ENCODE peak calls at places on chromosomes 13 and 19, in four cellular contexts. W is H9, S is IMR-90, L is H1. A is an unnamed sample.

GRCh38 chr13:97702614-97703013 is 250.9 kb upstream of the IPO5 start:
- DNase-seq in S (no peak), W (no peak), L (no peak), A (no peak)

GRCh38 chr19:2315818-2316353 is 7.9 kb upstream of the LINGO3 start:
- DNase-seq in W (peak), S (peak), L (peak), A (peak)

GRCh38 chr13:113345486-113345885 is 18.4 kb downstream of the GRTP1 start:
- DNase-seq in S (no peak), W (peak), L (no peak), A (no peak)

GRCh38 chr13:32378012-32378411 is 49.9 kb downstream of the N4BP2L1 start:
- DNase-seq in W (no peak), S (no peak), L (no peak), A (no peak)

GRCh38 chr13:84686973-84687372 is 804.7 kb upstream of the SLITRK1 start:
- DNase-seq in L (no peak), S (no peak), W (no peak), A (no peak)

GRCh38 chr13:107845911-107846310 is 369.4 kb downstream of the LIG4 start:
- DNase-seq in W (no peak), L (no peak), S (no peak), A (peak)

GRCh38 chr19:3899531-3900294 is 19.2 kb downstream of the ATCAY start:
- DNase-seq in W (no peak), L (no peak), S (no peak), A (no peak)

GRCh38 chr13:32587014-32587773 is 942 bp downstream of the PDS5B start:
- DNase-seq in W (peak), L (peak), S (peak), A (peak)

GRCh38 chr13:51829236-51829899 is 15.6 kb downstream of the TMEM272 start:
- DNase-seq in S (no peak), L (no peak), W (no peak), A (no peak)

GRCh38 chr13:50208826-50209335 is 193.6 kb downstream of the KCNRG start:
- DNase-seq in S (peak), W (peak), L (peak), A (peak)

GRCh38 chr13:40164137-40164536 is 502.3 kb downstream of the FOXO1 start:
- DNase-seq in L (no peak), S (no peak), W (no peak), A (no peak)

GRCh38 chr19:12757544-12758274 is 6.1 kb downstream of the BEST2 start:
- DNase-seq in W (peak), L (peak), S (peak), A (peak)

GRCh38 chr13:66344770-66345367 is 885.3 kb downstream of the PCDH9 start:
- DNase-seq in W (no peak), L (no peak), S (no peak), A (no peak)

GRCh38 chr13:62482351-62482750 is 1066.7 kb upstream of the PCDH20 start:
- DNase-seq in L (no peak), S (no peak), W (no peak), A (no peak)

GRCh38 chr19:48914181-48914580 is 14.1 kb downstream of the NUCB1 start:
- DNase-seq in W (no peak), L (no peak), S (no peak), A (peak)

GRCh38 chr19:48913114-48913513 is 13.0 kb downstream of the NUCB1 start:
- DNase-seq in L (no peak), S (no peak), W (no peak), A (peak)

GRCh38 chr19:48907671-48908070 is 7.6 kb downstream of the NUCB1 start:
- DNase-seq in W (no peak), L (no peak), S (no peak), A (no peak)

GRCh38 chr19:48906324-48906723 is 6.2 kb downstream of the NUCB1 start:
- DNase-seq in L (no peak), W (no peak), S (no peak), A (no peak)

DNA sequence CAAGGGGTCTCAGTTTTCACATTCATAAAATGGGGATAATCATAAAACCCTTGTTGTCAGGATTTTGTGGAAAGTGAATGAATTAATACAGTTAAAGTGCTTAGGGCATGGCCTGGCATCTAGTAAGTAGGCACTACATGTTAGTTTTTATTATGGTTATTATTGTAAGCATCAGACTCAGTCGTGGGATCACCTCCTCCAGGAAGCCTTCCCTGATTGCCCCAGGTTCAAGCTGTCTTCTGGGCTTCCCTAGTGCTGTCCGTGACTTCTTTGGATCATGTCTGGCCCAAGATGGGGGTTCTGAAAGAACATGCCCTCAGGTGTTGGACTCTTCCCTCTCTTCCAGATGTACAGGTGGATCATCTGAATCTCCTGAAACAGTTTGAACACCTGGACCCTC is 10.7 kb downstream of the NUCB1 start:
- DNase-seq in L (no peak), S (no peak), W (no peak), A (no peak)
- H3K56ac ChIP-seq in L (no peak), S (no peak), W (no peak), A (no peak)

GRCh38 chr13:19864339-19865309 is 1.2 kb upstream of the ZMYM5 start:
- DNase-seq in S (peak), W (peak), L (peak), A (peak)

GRCh38 chr13:19861762-19862161 is 1.7 kb downstream of the ZMYM5 start:
- DNase-seq in W (no peak), L (no peak), S (no peak), A (no peak)

GRCh38 chr13:19862511-19863313 is 737 bp downstream of the ZMYM5 start:
- DNase-seq in L (peak), S (peak), W (peak), A (peak)

GRCh38 chr13:19864018-19864338 is 529 bp upstream of the ZMYM5 start:
- DNase-seq in L (no peak), W (no peak), S (no peak), A (peak)

GRCh38 chr13:19863323-19864017 is at the start of gene ZMYM5:
- DNase-seq in L (peak), S (peak), W (peak), A (peak)
- H3K27ac ChIP-seq in L (peak), S (peak), W (no peak), A (peak)

GRCh38 chr13:30338952-30339351 is 31.6 kb upstream of the KATNAL1 start:
- DNase-seq in S (no peak), W (no peak), L (no peak), A (no peak)
- H3K56ac ChIP-seq in S (no peak), W (no peak), L (no peak), A (no peak)

DNA sequence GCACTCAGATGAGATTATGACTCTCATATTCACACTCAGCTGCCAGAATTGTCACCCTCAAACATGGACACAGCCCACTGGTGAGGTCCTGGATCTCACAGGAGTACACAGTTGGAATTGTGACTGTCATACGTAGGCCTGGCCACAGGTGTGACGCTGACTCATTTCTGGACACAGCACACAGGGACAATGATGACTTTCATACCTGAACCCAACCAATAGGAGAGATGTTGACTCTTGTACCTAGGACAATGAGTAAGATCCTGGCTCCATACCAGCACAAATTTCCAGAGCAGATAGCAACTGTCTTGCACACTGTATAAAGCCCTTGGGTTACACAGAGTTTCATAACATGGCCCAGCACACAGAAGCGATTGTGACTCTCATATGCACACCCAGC is 46.4 kb downstream of the ZNF85 start:
- DNase-seq in L (no peak), S (no peak), W (no peak), A (no peak)
- H3K27ac ChIP-seq in L (no peak), S (no peak), W (no peak), A (no peak)

DNA sequence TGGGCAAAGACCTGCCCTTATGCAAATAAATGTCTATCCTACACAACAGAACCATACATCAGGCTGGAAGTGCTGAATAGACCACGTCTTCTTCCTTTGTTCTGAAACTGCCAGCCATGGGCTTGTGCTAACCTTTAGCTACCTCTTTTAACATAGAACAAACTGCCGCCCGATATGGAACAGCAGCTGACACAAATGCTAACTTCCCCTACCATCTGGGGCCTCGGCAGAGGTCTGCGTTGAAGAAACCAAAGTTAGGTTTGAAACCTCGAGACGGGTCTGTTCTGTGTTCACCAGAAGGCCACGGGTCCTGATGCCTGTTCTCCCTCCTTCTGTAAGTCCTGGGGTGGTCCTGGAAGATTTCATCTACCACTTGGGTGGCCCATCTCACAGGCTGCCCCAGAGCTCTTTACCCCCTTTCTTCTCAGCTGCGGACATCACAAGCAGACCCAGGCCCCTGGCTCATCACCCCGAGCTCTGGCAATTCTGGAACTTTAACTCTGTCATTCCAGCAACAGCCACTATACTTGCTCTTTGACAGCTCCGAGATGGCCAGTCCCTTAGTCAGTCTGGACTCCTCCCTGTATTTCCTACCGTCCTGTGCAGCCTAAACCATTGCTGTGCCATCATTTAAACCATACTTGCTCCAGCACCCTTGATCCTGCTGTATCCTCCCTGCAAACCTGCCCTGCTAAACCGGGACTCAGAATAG is 146.7 kb downstream of the USP12 start:
- DNase-seq in W (peak), S (no peak), L (no peak), A (no peak)
- H3K56ac ChIP-seq in W (no peak), S (no peak), L (no peak), A (no peak)

GRCh38 chr13:20969182-20969581 is 66.6 kb upstream of the XPO4 start:
- DNase-seq in W (no peak), S (peak), L (no peak), A (no peak)

GRCh38 chr13:20968745-20969144 is 66.2 kb upstream of the XPO4 start:
- DNase-seq in L (no peak), S (no peak), W (no peak), A (no peak)

GRCh38 chr13:20974981-20975585 is 72.5 kb upstream of the XPO4 start:
- DNase-seq in W (no peak), S (no peak), L (no peak), A (no peak)

GRCh38 chr13:20973886-20974285 is 71.3 kb upstream of the XPO4 start:
- DNase-seq in S (no peak), L (no peak), W (no peak), A (no peak)

DNA sequence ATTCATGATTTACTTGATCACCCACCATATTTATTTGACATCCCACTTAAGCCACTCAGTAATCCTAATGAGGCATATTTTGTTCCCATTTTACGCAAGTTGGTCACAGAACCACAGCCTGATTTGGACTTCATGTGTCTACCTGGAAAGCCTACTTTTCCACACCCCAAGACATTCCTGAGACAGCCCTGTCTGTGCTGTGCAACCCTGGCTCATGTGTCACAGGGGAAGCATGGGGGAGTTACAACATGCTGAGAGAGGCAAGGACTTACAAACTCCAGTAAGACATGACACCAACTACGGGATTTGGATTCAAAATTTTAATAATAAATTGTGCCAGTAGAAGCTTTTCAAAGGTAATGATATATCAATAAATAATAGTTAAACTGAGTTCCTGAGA is 70.2 kb upstream of the XPO4 start:
- DNase-seq in W (no peak), L (no peak), S (no peak), A (no peak)
- H3K27ac ChIP-seq in W (no peak), L (no peak), S (no peak), A (no peak)

DNA sequence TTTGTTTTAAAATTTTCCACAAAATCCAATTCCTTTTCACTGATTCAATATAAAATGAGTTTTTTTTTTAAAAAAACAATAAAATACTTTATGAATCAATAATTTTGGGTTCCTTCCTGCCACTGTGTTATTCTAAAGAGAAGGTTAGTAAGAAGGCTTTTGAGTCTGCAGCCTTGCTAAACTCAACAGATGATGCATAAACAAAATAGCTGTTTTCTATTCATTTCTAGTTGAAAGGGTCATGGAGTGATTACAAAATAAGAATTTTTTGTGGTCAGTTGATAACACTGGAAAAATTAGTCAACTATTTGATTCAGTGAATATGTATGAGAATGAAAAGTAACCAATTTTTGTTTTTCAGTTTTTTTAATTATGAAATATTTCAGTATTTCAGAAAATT is 169.9 kb downstream of the VWA8 start:
- DNase-seq in L (no peak), W (no peak), S (peak), A (no peak)
- H3K56ac ChIP-seq in L (no peak), W (no peak), S (no peak), A (no peak)

DNA sequence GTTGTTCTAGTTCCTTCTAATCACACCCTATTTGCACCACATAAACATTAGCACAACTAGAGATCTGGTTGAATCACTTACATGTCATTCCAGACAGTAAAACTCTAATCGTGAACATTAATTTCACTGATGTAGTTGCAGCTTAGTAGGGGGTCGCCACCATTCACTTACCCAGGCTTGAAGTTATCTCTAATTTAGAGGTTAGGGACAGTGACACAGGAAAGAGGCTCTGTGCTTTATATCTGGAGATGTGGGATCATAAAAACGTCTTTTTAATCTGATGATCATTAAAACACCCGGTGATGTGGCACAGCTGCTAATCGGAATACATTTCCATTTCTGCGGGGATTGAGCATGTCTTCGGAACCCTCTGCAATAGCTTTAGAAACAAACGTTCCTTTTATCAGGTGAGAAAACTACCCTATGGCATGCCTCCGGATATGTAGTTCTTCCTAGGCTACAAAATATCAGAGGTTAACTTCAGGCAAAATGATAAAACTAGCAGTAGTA is 523.0 kb downstream of the MYO16 start:
- DNase-seq in L (no peak), W (no peak), S (no peak), A (peak)
- H3K27ac ChIP-seq in L (no peak), W (no peak), S (no peak), A (no peak)

GRCh38 chr19:21045028-21045427 is 24.6 kb downstream of the ZNF430 start:
- DNase-seq in L (no peak), S (no peak), W (no peak), A (no peak)
- H3K56ac ChIP-seq in L (no peak), S (no peak), W (no peak), A (no peak)

DNA sequence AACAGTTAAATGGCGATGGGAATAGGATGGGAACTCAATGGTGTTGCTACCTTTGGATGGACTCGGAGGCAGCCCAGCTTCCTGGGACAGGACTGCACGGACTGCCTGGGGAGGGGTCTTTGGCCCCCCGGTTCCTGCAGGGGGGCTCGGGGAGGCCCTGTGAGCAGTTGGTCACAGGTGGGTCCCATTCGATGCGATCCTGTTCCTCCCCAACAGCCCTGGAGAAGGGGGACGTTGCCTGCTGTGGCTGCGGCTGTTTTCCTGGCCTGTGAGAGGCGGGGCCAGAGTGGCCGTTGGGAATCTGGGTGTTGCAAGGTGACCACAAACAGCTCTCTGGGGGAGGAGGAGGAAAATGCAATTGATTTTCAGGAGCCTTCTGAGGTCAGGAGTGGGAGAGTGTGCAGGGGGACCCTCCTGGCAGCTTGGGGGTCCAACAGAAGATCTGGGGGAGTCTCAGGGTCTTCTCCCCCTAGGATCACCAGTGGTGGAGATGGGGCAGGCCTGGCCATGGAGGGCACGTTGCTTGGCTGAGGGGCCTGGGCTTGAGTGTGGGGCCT is 1.9 kb upstream of the PLPPR3 start:
- DNase-seq in S (no peak), W (peak), L (peak), A (no peak)
- H3K27ac ChIP-seq in S (no peak), W (no peak), L (no peak), A (no peak)